ENCODE peak calls at places on chromosomes 2 and 18, in five cellular contexts. One of them, this sample, is unnamed.

GRCh38 chr2:199329024-199329423 is 128.7 kb downstream of the SATB2 start:
- DNase-seq in iris pigment epithelial cell: no peak
- DNase-seq in NCI-H1105 treated with DMSO at 0.1 percent for 48 hours: no peak
- DNase-seq in sigmoid colon: no peak
- DNase-seq in HFF-Myc: no peak
- DNase-seq in this sample: no peak

GRCh38 chr18:37663446-37663845 is 97.8 kb upstream of the CELF4 start:
- DNase-seq in iris pigment epithelial cell: no peak
- DNase-seq in NCI-H1105 treated with DMSO at 0.1 percent for 48 hours: no peak
- DNase-seq in sigmoid colon: no peak
- DNase-seq in HFF-Myc: no peak
- DNase-seq in this sample: no peak

GRCh38 chr18:31424383-31424988 is 23.1 kb upstream of the DSG3 start:
- DNase-seq in iris pigment epithelial cell: peak; percentile 21
- DNase-seq in NCI-H1105 treated with DMSO at 0.1 percent for 48 hours: no peak
- DNase-seq in sigmoid colon: no peak
- DNase-seq in HFF-Myc: no peak
- DNase-seq in this sample: no peak

GRCh38 chr2:86069091-86069685 is 36.5 kb downstream of the POLR1A start:
- DNase-seq in iris pigment epithelial cell: no peak
- DNase-seq in NCI-H1105 treated with DMSO at 0.1 percent for 48 hours: no peak
- DNase-seq in sigmoid colon: no peak
- DNase-seq in HFF-Myc: no peak
- DNase-seq in this sample: no peak

GRCh38 chr2:126849991-126850535 is 48.6 kb upstream of the TEX51 start:
- DNase-seq in iris pigment epithelial cell: no peak
- DNase-seq in NCI-H1105 treated with DMSO at 0.1 percent for 48 hours: no peak
- DNase-seq in sigmoid colon: no peak
- DNase-seq in HFF-Myc: no peak
- DNase-seq in this sample: no peak

GRCh38 chr2:68974251-68974650 is at the start of gene GKN1:
- DNase-seq in iris pigment epithelial cell: peak; percentile 38
- DNase-seq in NCI-H1105 treated with DMSO at 0.1 percent for 48 hours: no peak
- DNase-seq in sigmoid colon: no peak
- DNase-seq in HFF-Myc: no peak
- DNase-seq in this sample: no peak

GRCh38 chr2:191864623-191865521 is 18.0 kb upstream of the CAVIN2 start:
- DNase-seq in iris pigment epithelial cell: peak; percentile 73
- DNase-seq in NCI-H1105 treated with DMSO at 0.1 percent for 48 hours: no peak
- DNase-seq in sigmoid colon: no peak
- DNase-seq in HFF-Myc: no peak
- DNase-seq in this sample: no peak

GRCh38 chr2:128169497-128169896 is 78.5 kb downstream of the UGGT1 start:
- DNase-seq in iris pigment epithelial cell: peak; percentile 93
- DNase-seq in NCI-H1105 treated with DMSO at 0.1 percent for 48 hours: no peak
- DNase-seq in sigmoid colon: no peak
- DNase-seq in HFF-Myc: no peak
- DNase-seq in this sample: peak; percentile 80

GRCh38 chr2:156585457-156585856 is 149.3 kb downstream of the GPD2 start:
- DNase-seq in iris pigment epithelial cell: no peak
- DNase-seq in NCI-H1105 treated with DMSO at 0.1 percent for 48 hours: no peak
- DNase-seq in sigmoid colon: no peak
- DNase-seq in HFF-Myc: no peak
- DNase-seq in this sample: no peak

GRCh38 chr18:66724664-66725356 is 120.9 kb upstream of the CDH19 start:
- DNase-seq in iris pigment epithelial cell: no peak
- DNase-seq in NCI-H1105 treated with DMSO at 0.1 percent for 48 hours: no peak
- DNase-seq in sigmoid colon: no peak
- DNase-seq in HFF-Myc: no peak
- DNase-seq in this sample: no peak

GRCh38 chr18:36828157-36828629 is 609 bp downstream of the TPGS2 start:
- DNase-seq in iris pigment epithelial cell: peak; percentile 82
- DNase-seq in NCI-H1105 treated with DMSO at 0.1 percent for 48 hours: peak; percentile 67
- DNase-seq in sigmoid colon: peak; percentile 63
- DNase-seq in HFF-Myc: no peak
- DNase-seq in this sample: no peak

GRCh38 chr2:40487592-40487991 is 35.7 kb upstream of the SLC8A1 start:
- DNase-seq in iris pigment epithelial cell: peak; percentile 17
- DNase-seq in NCI-H1105 treated with DMSO at 0.1 percent for 48 hours: no peak
- DNase-seq in sigmoid colon: no peak
- DNase-seq in HFF-Myc: no peak
- DNase-seq in this sample: no peak

GRCh38 chr2:58502931-58503330 is 261.8 kb upstream of the FANCL start:
- DNase-seq in iris pigment epithelial cell: no peak
- DNase-seq in NCI-H1105 treated with DMSO at 0.1 percent for 48 hours: no peak
- DNase-seq in sigmoid colon: no peak
- DNase-seq in HFF-Myc: no peak
- DNase-seq in this sample: no peak

GRCh38 chr18:38923136-38923535 is 1357.5 kb upstream of the CELF4 start:
- DNase-seq in iris pigment epithelial cell: no peak
- DNase-seq in NCI-H1105 treated with DMSO at 0.1 percent for 48 hours: peak; percentile 39
- DNase-seq in sigmoid colon: no peak
- DNase-seq in HFF-Myc: no peak
- DNase-seq in this sample: no peak

GRCh38 chr18:6341709-6342108 is 73.0 kb downstream of the L3MBTL4 start:
- DNase-seq in iris pigment epithelial cell: no peak
- DNase-seq in NCI-H1105 treated with DMSO at 0.1 percent for 48 hours: no peak
- DNase-seq in sigmoid colon: no peak
- DNase-seq in HFF-Myc: no peak
- DNase-seq in this sample: no peak

GRCh38 chr2:140117371-140117770 is 1337.2 kb upstream of the NXPH2 start:
- DNase-seq in iris pigment epithelial cell: peak; percentile 1
- DNase-seq in NCI-H1105 treated with DMSO at 0.1 percent for 48 hours: no peak
- DNase-seq in sigmoid colon: no peak
- DNase-seq in HFF-Myc: no peak
- DNase-seq in this sample: no peak

GRCh38 chr2:109260886-109261700 is 132.1 kb downstream of the SH3RF3 start:
- DNase-seq in iris pigment epithelial cell: peak; percentile 47
- DNase-seq in NCI-H1105 treated with DMSO at 0.1 percent for 48 hours: peak; percentile 66
- DNase-seq in sigmoid colon: peak; percentile 19
- DNase-seq in HFF-Myc: no peak
- DNase-seq in this sample: no peak

GRCh38 chr2:236689981-236690380 is 120.4 kb downstream of the ACKR3 start:
- DNase-seq in iris pigment epithelial cell: no peak
- DNase-seq in NCI-H1105 treated with DMSO at 0.1 percent for 48 hours: no peak
- DNase-seq in sigmoid colon: no peak
- DNase-seq in HFF-Myc: no peak
- DNase-seq in this sample: no peak

GRCh38 chr2:218891275-218892135 is 10.9 kb downstream of the WNT10A start:
- DNase-seq in iris pigment epithelial cell: no peak
- DNase-seq in NCI-H1105 treated with DMSO at 0.1 percent for 48 hours: no peak
- DNase-seq in sigmoid colon: no peak
- DNase-seq in HFF-Myc: no peak
- DNase-seq in this sample: no peak

GRCh38 chr18:10278265-10278664 is 176.2 kb upstream of the APCDD1 start:
- DNase-seq in iris pigment epithelial cell: no peak
- DNase-seq in NCI-H1105 treated with DMSO at 0.1 percent for 48 hours: no peak
- DNase-seq in sigmoid colon: no peak
- DNase-seq in HFF-Myc: no peak
- DNase-seq in this sample: no peak

GRCh38 chr2:120520929-120521912 is 175.3 kb downstream of the INHBB start:
- DNase-seq in iris pigment epithelial cell: peak; percentile 25
- DNase-seq in NCI-H1105 treated with DMSO at 0.1 percent for 48 hours: peak; percentile 5
- DNase-seq in sigmoid colon: no peak
- DNase-seq in HFF-Myc: no peak
- DNase-seq in this sample: no peak

GRCh38 chr2:240392948-240393830 is 42.3 kb upstream of the GPC1 start:
- DNase-seq in iris pigment epithelial cell: no peak
- DNase-seq in NCI-H1105 treated with DMSO at 0.1 percent for 48 hours: no peak
- DNase-seq in sigmoid colon: peak; percentile 54
- DNase-seq in HFF-Myc: no peak
- DNase-seq in this sample: no peak

GRCh38 chr18:13165636-13166423 is 52.7 kb upstream of the LDLRAD4 start:
- DNase-seq in iris pigment epithelial cell: no peak
- DNase-seq in NCI-H1105 treated with DMSO at 0.1 percent for 48 hours: peak; percentile 33
- DNase-seq in sigmoid colon: no peak
- DNase-seq in HFF-Myc: no peak
- DNase-seq in this sample: no peak

GRCh38 chr2:182101263-182101662 is 115.6 kb downstream of the PPP1R1C start:
- DNase-seq in iris pigment epithelial cell: peak; percentile 5
- DNase-seq in NCI-H1105 treated with DMSO at 0.1 percent for 48 hours: no peak
- DNase-seq in sigmoid colon: no peak
- DNase-seq in HFF-Myc: no peak
- DNase-seq in this sample: no peak

GRCh38 chr18:7221424-7222155 is 9.3 kb upstream of the LRRC30 start:
- DNase-seq in iris pigment epithelial cell: peak; percentile 80
- DNase-seq in NCI-H1105 treated with DMSO at 0.1 percent for 48 hours: peak; percentile 65
- DNase-seq in sigmoid colon: no peak
- DNase-seq in HFF-Myc: peak; percentile 42
- DNase-seq in this sample: peak; percentile 56

GRCh38 chr2:220708366-220708765 is 863.7 kb downstream of the EPHA4 start:
- DNase-seq in iris pigment epithelial cell: peak; percentile 49
- DNase-seq in NCI-H1105 treated with DMSO at 0.1 percent for 48 hours: no peak
- DNase-seq in sigmoid colon: no peak
- DNase-seq in HFF-Myc: peak; percentile 26
- DNase-seq in this sample: no peak

GRCh38 chr18:34643982-34644381 is 66.1 kb upstream of the DTNA start:
- DNase-seq in iris pigment epithelial cell: no peak
- DNase-seq in NCI-H1105 treated with DMSO at 0.1 percent for 48 hours: peak; percentile 23
- DNase-seq in sigmoid colon: no peak
- DNase-seq in HFF-Myc: no peak
- DNase-seq in this sample: no peak

GRCh38 chr2:66899648-66900047 is 464.7 kb downstream of the MEIS1 start:
- DNase-seq in iris pigment epithelial cell: peak; percentile 55
- DNase-seq in NCI-H1105 treated with DMSO at 0.1 percent for 48 hours: no peak
- DNase-seq in sigmoid colon: no peak
- DNase-seq in HFF-Myc: no peak
- DNase-seq in this sample: no peak

GRCh38 chr2:26401739-26402541 is at the start of gene DRC1:
- DNase-seq in iris pigment epithelial cell: peak; percentile 78
- DNase-seq in NCI-H1105 treated with DMSO at 0.1 percent for 48 hours: peak; percentile 47
- DNase-seq in sigmoid colon: peak; percentile 68
- DNase-seq in HFF-Myc: peak; percentile 37
- DNase-seq in this sample: peak; percentile 13

GRCh38 chr2:1538663-1539062 is 125.4 kb downstream of the TPO start:
- DNase-seq in iris pigment epithelial cell: peak; percentile 25
- DNase-seq in NCI-H1105 treated with DMSO at 0.1 percent for 48 hours: peak; percentile 36
- DNase-seq in sigmoid colon: no peak
- DNase-seq in HFF-Myc: no peak
- DNase-seq in this sample: no peak

GRCh38 chr18:32629990-32630389 is 142.8 kb downstream of the KLHL14 start:
- DNase-seq in iris pigment epithelial cell: no peak
- DNase-seq in NCI-H1105 treated with DMSO at 0.1 percent for 48 hours: no peak
- DNase-seq in sigmoid colon: no peak
- DNase-seq in HFF-Myc: no peak
- DNase-seq in this sample: no peak

GRCh38 chr2:224143521-224143920 is 104.4 kb upstream of the SERPINE2 start:
- DNase-seq in iris pigment epithelial cell: no peak
- DNase-seq in NCI-H1105 treated with DMSO at 0.1 percent for 48 hours: no peak
- DNase-seq in sigmoid colon: no peak
- DNase-seq in HFF-Myc: no peak
- DNase-seq in this sample: no peak

GRCh38 chr18:12774982-12775381 is 72.1 kb downstream of the PSMG2 start:
- DNase-seq in iris pigment epithelial cell: no peak
- DNase-seq in NCI-H1105 treated with DMSO at 0.1 percent for 48 hours: no peak
- DNase-seq in sigmoid colon: no peak
- DNase-seq in HFF-Myc: no peak
- DNase-seq in this sample: no peak

GRCh38 chr2:167946367-167946955 is 300.9 kb downstream of the STK39 start:
- DNase-seq in iris pigment epithelial cell: no peak
- DNase-seq in NCI-H1105 treated with DMSO at 0.1 percent for 48 hours: peak; percentile 23
- DNase-seq in sigmoid colon: no peak
- DNase-seq in HFF-Myc: no peak
- DNase-seq in this sample: no peak

GRCh38 chr2:10835052-10835970 is 22.7 kb upstream of the PDIA6 start:
- DNase-seq in iris pigment epithelial cell: peak; percentile 33
- DNase-seq in NCI-H1105 treated with DMSO at 0.1 percent for 48 hours: no peak
- DNase-seq in sigmoid colon: peak; percentile 85
- DNase-seq in HFF-Myc: no peak
- DNase-seq in this sample: no peak

GRCh38 chr2:104862061-104862941 is 8.4 kb downstream of the POU3F3 start:
- DNase-seq in iris pigment epithelial cell: no peak
- DNase-seq in NCI-H1105 treated with DMSO at 0.1 percent for 48 hours: peak; percentile 57
- DNase-seq in sigmoid colon: no peak
- DNase-seq in HFF-Myc: no peak
- DNase-seq in this sample: no peak

GRCh38 chr2:236871500-236872001 is 214.1 kb upstream of the COPS8 start:
- DNase-seq in iris pigment epithelial cell: peak; percentile 97
- DNase-seq in NCI-H1105 treated with DMSO at 0.1 percent for 48 hours: no peak
- DNase-seq in sigmoid colon: peak; percentile 86
- DNase-seq in HFF-Myc: peak; percentile 98
- DNase-seq in this sample: peak; percentile 95

GRCh38 chr18:13374468-13375301 is 156.1 kb downstream of the LDLRAD4 start:
- DNase-seq in iris pigment epithelial cell: peak; percentile 27
- DNase-seq in NCI-H1105 treated with DMSO at 0.1 percent for 48 hours: no peak
- DNase-seq in sigmoid colon: peak; percentile 58
- DNase-seq in HFF-Myc: no peak
- DNase-seq in this sample: no peak

This sample was measured in pulmonary artery endothelial cell.